ENCODE peak calls at places on chromosomes 12 and 14, in nine cellular contexts. One of them, this sample, is unnamed.

GRCh38 chr14:91613459-91614145 is 103.5 kb upstream of the PPP4R3A start:
- DNase-seq in uterus: no peak
- DNase-seq in PC-3: no peak
- DNase-seq in naive thymus-derived CD4-positive, alpha-beta T cell: no peak
- DNase-seq in right lobe of liver: no peak
- DNase-seq in CD8-positive, alpha-beta T cell: no peak
- DNase-seq in IMR-90: no peak
- DNase-seq in tibial artery: no peak
- DNase-seq in left ventricle myocardium inferior: no peak
- DNase-seq in this sample: no peak

GRCh38 chr14:91373591-91374245 is 43.9 kb downstream of the CCDC88C start:
- DNase-seq in uterus: no peak
- DNase-seq in PC-3: peak; percentile 38
- DNase-seq in naive thymus-derived CD4-positive, alpha-beta T cell: no peak
- DNase-seq in right lobe of liver: no peak
- DNase-seq in CD8-positive, alpha-beta T cell: peak; percentile 71
- DNase-seq in IMR-90: no peak
- DNase-seq in tibial artery: no peak
- DNase-seq in left ventricle myocardium inferior: no peak
- DNase-seq in this sample: no peak

GRCh38 chr14:61347771-61348443 is 26.5 kb downstream of the PRKCH start:
- DNase-seq in uterus: no peak
- DNase-seq in PC-3: no peak
- DNase-seq in naive thymus-derived CD4-positive, alpha-beta T cell: no peak
- DNase-seq in right lobe of liver: no peak
- DNase-seq in CD8-positive, alpha-beta T cell: no peak
- DNase-seq in IMR-90: no peak
- DNase-seq in tibial artery: no peak
- DNase-seq in left ventricle myocardium inferior: no peak
- DNase-seq in this sample: no peak

GRCh38 chr14:57970175-57970574 is 104.3 kb upstream of the SLC35F4 start:
- DNase-seq in uterus: no peak
- DNase-seq in PC-3: no peak
- DNase-seq in naive thymus-derived CD4-positive, alpha-beta T cell: no peak
- DNase-seq in right lobe of liver: no peak
- DNase-seq in CD8-positive, alpha-beta T cell: no peak
- DNase-seq in IMR-90: no peak
- DNase-seq in tibial artery: no peak
- DNase-seq in left ventricle myocardium inferior: no peak
- DNase-seq in this sample: no peak

GRCh38 chr12:7376196-7376595 is 67.8 kb downstream of the CD163L1 start:
- DNase-seq in uterus: no peak
- DNase-seq in PC-3: peak; percentile 17
- DNase-seq in naive thymus-derived CD4-positive, alpha-beta T cell: no peak
- DNase-seq in right lobe of liver: no peak
- DNase-seq in CD8-positive, alpha-beta T cell: no peak
- DNase-seq in IMR-90: peak; percentile 72
- DNase-seq in tibial artery: no peak
- DNase-seq in left ventricle myocardium inferior: no peak
- DNase-seq in this sample: no peak

GRCh38 chr12:57452181-57452936 is 2.7 kb upstream of the INHBE start:
- DNase-seq in uterus: no peak
- DNase-seq in PC-3: peak; percentile 64
- DNase-seq in naive thymus-derived CD4-positive, alpha-beta T cell: no peak
- DNase-seq in right lobe of liver: peak; percentile 56
- DNase-seq in CD8-positive, alpha-beta T cell: no peak
- DNase-seq in IMR-90: peak; percentile 97
- DNase-seq in tibial artery: peak; percentile 83
- DNase-seq in left ventricle myocardium inferior: peak; percentile 38
- DNase-seq in this sample: no peak

GRCh38 chr12:131909596-131910219 is 15.3 kb downstream of the ULK1 start:
- DNase-seq in uterus: no peak
- DNase-seq in PC-3: no peak
- DNase-seq in naive thymus-derived CD4-positive, alpha-beta T cell: no peak
- DNase-seq in right lobe of liver: no peak
- DNase-seq in CD8-positive, alpha-beta T cell: no peak
- DNase-seq in IMR-90: no peak
- DNase-seq in tibial artery: peak; percentile 62
- DNase-seq in left ventricle myocardium inferior: no peak
- DNase-seq in this sample: no peak

GRCh38 chr12:113086249-113087164 is 30.0 kb downstream of the DTX1 start:
- DNase-seq in uterus: no peak
- DNase-seq in PC-3: no peak
- DNase-seq in naive thymus-derived CD4-positive, alpha-beta T cell: no peak
- DNase-seq in right lobe of liver: no peak
- DNase-seq in CD8-positive, alpha-beta T cell: peak; percentile 38
- DNase-seq in IMR-90: no peak
- DNase-seq in tibial artery: no peak
- DNase-seq in left ventricle myocardium inferior: no peak
- DNase-seq in this sample: no peak

GRCh38 chr12:40325349-40325960 is 100.7 kb downstream of the LRRK2 start:
- DNase-seq in uterus: no peak
- DNase-seq in PC-3: peak; percentile 58
- DNase-seq in naive thymus-derived CD4-positive, alpha-beta T cell: no peak
- DNase-seq in right lobe of liver: no peak
- DNase-seq in CD8-positive, alpha-beta T cell: no peak
- DNase-seq in IMR-90: peak; percentile 4
- DNase-seq in tibial artery: no peak
- DNase-seq in left ventricle myocardium inferior: no peak
- DNase-seq in this sample: peak; percentile 13

GRCh38 chr14:93323597-93323992 is 9.2 kb downstream of the BTBD7 start:
- DNase-seq in uterus: no peak
- DNase-seq in PC-3: no peak
- DNase-seq in naive thymus-derived CD4-positive, alpha-beta T cell: no peak
- DNase-seq in right lobe of liver: no peak
- DNase-seq in CD8-positive, alpha-beta T cell: no peak
- DNase-seq in IMR-90: no peak
- DNase-seq in tibial artery: no peak
- DNase-seq in left ventricle myocardium inferior: no peak
- DNase-seq in this sample: no peak

GRCh38 chr12:1803736-1804135 is 16.6 kb upstream of the LRTM2 start:
- DNase-seq in uterus: peak; percentile 14
- DNase-seq in PC-3: no peak
- DNase-seq in naive thymus-derived CD4-positive, alpha-beta T cell: no peak
- DNase-seq in right lobe of liver: no peak
- DNase-seq in CD8-positive, alpha-beta T cell: no peak
- DNase-seq in IMR-90: no peak
- DNase-seq in tibial artery: no peak
- DNase-seq in left ventricle myocardium inferior: no peak
- DNase-seq in this sample: no peak

GRCh38 chr14:59905193-59905592 is 14.8 kb upstream of the LRRC9 start:
- DNase-seq in uterus: no peak
- DNase-seq in PC-3: peak; percentile 46
- DNase-seq in naive thymus-derived CD4-positive, alpha-beta T cell: no peak
- DNase-seq in right lobe of liver: no peak
- DNase-seq in CD8-positive, alpha-beta T cell: no peak
- DNase-seq in IMR-90: peak; percentile 13
- DNase-seq in tibial artery: no peak
- DNase-seq in left ventricle myocardium inferior: no peak
- DNase-seq in this sample: no peak

GRCh38 chr12:6772331-6772695 is at the start of gene LAG3:
- DNase-seq in uterus: peak; percentile 58
- DNase-seq in PC-3: no peak
- DNase-seq in naive thymus-derived CD4-positive, alpha-beta T cell: no peak
- DNase-seq in right lobe of liver: no peak
- DNase-seq in CD8-positive, alpha-beta T cell: peak; percentile 51
- DNase-seq in IMR-90: no peak
- DNase-seq in tibial artery: no peak
- DNase-seq in left ventricle myocardium inferior: no peak
- DNase-seq in this sample: no peak

GRCh38 chr12:106062693-106063092 is 76.1 kb downstream of the NUAK1 start:
- DNase-seq in uterus: no peak
- DNase-seq in PC-3: peak; percentile 11
- DNase-seq in naive thymus-derived CD4-positive, alpha-beta T cell: no peak
- DNase-seq in right lobe of liver: no peak
- DNase-seq in CD8-positive, alpha-beta T cell: no peak
- DNase-seq in IMR-90: no peak
- DNase-seq in tibial artery: no peak
- DNase-seq in left ventricle myocardium inferior: no peak
- DNase-seq in this sample: no peak

GRCh38 chr14:68147331-68147730 is 327.8 kb downstream of the RAD51B start:
- DNase-seq in uterus: no peak
- DNase-seq in PC-3: peak; percentile 21
- DNase-seq in naive thymus-derived CD4-positive, alpha-beta T cell: no peak
- DNase-seq in right lobe of liver: no peak
- DNase-seq in CD8-positive, alpha-beta T cell: no peak
- DNase-seq in IMR-90: no peak
- DNase-seq in tibial artery: no peak
- DNase-seq in left ventricle myocardium inferior: no peak
- DNase-seq in this sample: no peak

GRCh38 chr12:128606040-128606439 is 217.7 kb downstream of the SLC15A4 start:
- DNase-seq in uterus: no peak
- DNase-seq in PC-3: no peak
- DNase-seq in naive thymus-derived CD4-positive, alpha-beta T cell: no peak
- DNase-seq in right lobe of liver: no peak
- DNase-seq in CD8-positive, alpha-beta T cell: no peak
- DNase-seq in IMR-90: no peak
- DNase-seq in tibial artery: no peak
- DNase-seq in left ventricle myocardium inferior: no peak
- DNase-seq in this sample: no peak

GRCh38 chr14:90487031-90487430 is 90.2 kb downstream of the CALM1 start:
- DNase-seq in uterus: no peak
- DNase-seq in PC-3: no peak
- DNase-seq in naive thymus-derived CD4-positive, alpha-beta T cell: no peak
- DNase-seq in right lobe of liver: no peak
- DNase-seq in CD8-positive, alpha-beta T cell: no peak
- DNase-seq in IMR-90: no peak
- DNase-seq in tibial artery: peak; percentile 55
- DNase-seq in left ventricle myocardium inferior: peak; percentile 31
- DNase-seq in this sample: no peak

GRCh38 chr14:35400707-35401421 is 3.7 kb downstream of the NFKBIA start:
- DNase-seq in uterus: no peak
- DNase-seq in PC-3: no peak
- DNase-seq in naive thymus-derived CD4-positive, alpha-beta T cell: peak; percentile 41
- DNase-seq in right lobe of liver: peak; percentile 47
- DNase-seq in CD8-positive, alpha-beta T cell: peak; percentile 51
- DNase-seq in IMR-90: no peak
- DNase-seq in tibial artery: no peak
- DNase-seq in left ventricle myocardium inferior: no peak
- DNase-seq in this sample: no peak

GRCh38 chr12:118608770-118609344 is 232.5 kb downstream of the SUDS3 start:
- DNase-seq in uterus: no peak
- DNase-seq in PC-3: no peak
- DNase-seq in naive thymus-derived CD4-positive, alpha-beta T cell: no peak
- DNase-seq in right lobe of liver: no peak
- DNase-seq in CD8-positive, alpha-beta T cell: no peak
- DNase-seq in IMR-90: no peak
- DNase-seq in tibial artery: no peak
- DNase-seq in left ventricle myocardium inferior: no peak
- DNase-seq in this sample: no peak

GRCh38 chr12:62736596-62736995 is 198.4 kb downstream of the PPM1H start:
- DNase-seq in uterus: no peak
- DNase-seq in PC-3: peak; percentile 49
- DNase-seq in naive thymus-derived CD4-positive, alpha-beta T cell: no peak
- DNase-seq in right lobe of liver: no peak
- DNase-seq in CD8-positive, alpha-beta T cell: no peak
- DNase-seq in IMR-90: no peak
- DNase-seq in tibial artery: no peak
- DNase-seq in left ventricle myocardium inferior: no peak
- DNase-seq in this sample: no peak
- H3K9me3 ChIP-seq in uterus: no peaks in the 10 kb centered on the region
- H3K9me3 ChIP-seq in PC-3: no peaks in the 10 kb centered on the region
- H3K9me3 ChIP-seq in naive thymus-derived CD4-positive, alpha-beta T cell: no peaks in the 10 kb centered on the region
- H3K9me3 ChIP-seq in right lobe of liver: no peaks in the 10 kb centered on the region
- H3K9me3 ChIP-seq in CD8-positive, alpha-beta T cell: no peaks in the 10 kb centered on the region
- H3K9me3 ChIP-seq in IMR-90: no peaks in the 10 kb centered on the region
- H3K9me3 ChIP-seq in tibial artery: no peaks in the 10 kb centered on the region
- H3K9me3 ChIP-seq in left ventricle myocardium inferior: no peaks in the 10 kb centered on the region
- H3K9me3 ChIP-seq in this sample: no peaks in the 10 kb centered on the region

GRCh38 chr12:52496590-52497071 is 3.6 kb upstream of the KRT6A start:
- DNase-seq in uterus: peak; percentile 44
- DNase-seq in PC-3: peak; percentile 82
- DNase-seq in naive thymus-derived CD4-positive, alpha-beta T cell: no peak
- DNase-seq in right lobe of liver: no peak
- DNase-seq in CD8-positive, alpha-beta T cell: no peak
- DNase-seq in IMR-90: peak; percentile 40
- DNase-seq in tibial artery: no peak
- DNase-seq in left ventricle myocardium inferior: no peak
- DNase-seq in this sample: no peak
- H3K27ac ChIP-seq in uterus: peak overlapping the region; percentile 46
- H3K27ac ChIP-seq in PC-3: peak overlapping the region; percentile 86
- H3K27ac ChIP-seq in naive thymus-derived CD4-positive, alpha-beta T cell: no peak overlapping the region
- H3K27ac ChIP-seq in right lobe of liver: no peak overlapping the region
- H3K27ac ChIP-seq in CD8-positive, alpha-beta T cell: no peak overlapping the region
- H3K27ac ChIP-seq in IMR-90: no peak overlapping the region
- H3K27ac ChIP-seq in tibial artery: no peak overlapping the region
- H3K27ac ChIP-seq in left ventricle myocardium inferior: peak overlapping the region; percentile 48
- H3K27ac ChIP-seq in this sample: no peak overlapping the region

GRCh38 chr12:126191037-126191891 is 1126.0 kb downstream of the AACS start:
- DNase-seq in uterus: no peak
- DNase-seq in PC-3: no peak
- DNase-seq in naive thymus-derived CD4-positive, alpha-beta T cell: no peak
- DNase-seq in right lobe of liver: peak; percentile 24
- DNase-seq in CD8-positive, alpha-beta T cell: no peak
- DNase-seq in IMR-90: no peak
- DNase-seq in tibial artery: no peak
- DNase-seq in left ventricle myocardium inferior: no peak
- DNase-seq in this sample: peak; percentile 25
- H3K9me3 ChIP-seq in uterus: no peaks in the 10 kb centered on the region
- H3K9me3 ChIP-seq in PC-3: peaks cover 6% of the 10 kb centered on the region
- H3K9me3 ChIP-seq in naive thymus-derived CD4-positive, alpha-beta T cell: no peaks in the 10 kb centered on the region
- H3K9me3 ChIP-seq in right lobe of liver: no peaks in the 10 kb centered on the region
- H3K9me3 ChIP-seq in CD8-positive, alpha-beta T cell: no peaks in the 10 kb centered on the region
- H3K9me3 ChIP-seq in IMR-90: peaks cover 31% of the 10 kb centered on the region
- H3K9me3 ChIP-seq in tibial artery: no peaks in the 10 kb centered on the region
- H3K9me3 ChIP-seq in left ventricle myocardium inferior: no peaks in the 10 kb centered on the region
- H3K9me3 ChIP-seq in this sample: no peaks in the 10 kb centered on the region

GRCh38 chr12:49503674-49504180 is 35.1 kb upstream of the KCNH3 start:
- DNase-seq in uterus: no peak
- DNase-seq in PC-3: peak; percentile 95
- DNase-seq in naive thymus-derived CD4-positive, alpha-beta T cell: no peak
- DNase-seq in right lobe of liver: no peak
- DNase-seq in CD8-positive, alpha-beta T cell: no peak
- DNase-seq in IMR-90: peak; percentile 81
- DNase-seq in tibial artery: no peak
- DNase-seq in left ventricle myocardium inferior: no peak
- DNase-seq in this sample: no peak
- H3K27ac ChIP-seq in uterus: no peak overlapping the region
- H3K27ac ChIP-seq in PC-3: peak overlapping the region; percentile 78
- H3K27ac ChIP-seq in naive thymus-derived CD4-positive, alpha-beta T cell: no peak overlapping the region
- H3K27ac ChIP-seq in right lobe of liver: no peak overlapping the region
- H3K27ac ChIP-seq in CD8-positive, alpha-beta T cell: no peak overlapping the region
- H3K27ac ChIP-seq in IMR-90: no peak overlapping the region
- H3K27ac ChIP-seq in tibial artery: no peak overlapping the region
- H3K27ac ChIP-seq in left ventricle myocardium inferior: no peak overlapping the region
- H3K27ac ChIP-seq in this sample: no peak overlapping the region

GRCh38 chr12:108989381-108989780 is 31.5 kb downstream of the SVOP start:
- DNase-seq in uterus: no peak
- DNase-seq in PC-3: no peak
- DNase-seq in naive thymus-derived CD4-positive, alpha-beta T cell: no peak
- DNase-seq in right lobe of liver: no peak
- DNase-seq in CD8-positive, alpha-beta T cell: no peak
- DNase-seq in IMR-90: no peak
- DNase-seq in tibial artery: no peak
- DNase-seq in left ventricle myocardium inferior: no peak
- DNase-seq in this sample: no peak
- H3K9me3 ChIP-seq in uterus: no peaks in the 10 kb centered on the region
- H3K9me3 ChIP-seq in PC-3: no peaks in the 10 kb centered on the region
- H3K9me3 ChIP-seq in naive thymus-derived CD4-positive, alpha-beta T cell: no peaks in the 10 kb centered on the region
- H3K9me3 ChIP-seq in right lobe of liver: no peaks in the 10 kb centered on the region
- H3K9me3 ChIP-seq in CD8-positive, alpha-beta T cell: no peaks in the 10 kb centered on the region
- H3K9me3 ChIP-seq in IMR-90: no peaks in the 10 kb centered on the region
- H3K9me3 ChIP-seq in tibial artery: no peaks in the 10 kb centered on the region
- H3K9me3 ChIP-seq in left ventricle myocardium inferior: no peaks in the 10 kb centered on the region
- H3K9me3 ChIP-seq in this sample: no peaks in the 10 kb centered on the region

GRCh38 chr14:101474563-101475467 is 86.5 kb upstream of the DIO3 start:
- DNase-seq in uterus: peak; percentile 15
- DNase-seq in PC-3: no peak
- DNase-seq in naive thymus-derived CD4-positive, alpha-beta T cell: no peak
- DNase-seq in right lobe of liver: no peak
- DNase-seq in CD8-positive, alpha-beta T cell: no peak
- DNase-seq in IMR-90: no peak
- DNase-seq in tibial artery: peak; percentile 54
- DNase-seq in left ventricle myocardium inferior: no peak
- DNase-seq in this sample: no peak
- H3K27ac ChIP-seq in uterus: peak overlapping the region; percentile 87
- H3K27ac ChIP-seq in PC-3: peak overlapping the region; percentile 99
- H3K27ac ChIP-seq in naive thymus-derived CD4-positive, alpha-beta T cell: no peak overlapping the region
- H3K27ac ChIP-seq in right lobe of liver: no peak overlapping the region
- H3K27ac ChIP-seq in CD8-positive, alpha-beta T cell: no peak overlapping the region
- H3K27ac ChIP-seq in IMR-90: peak overlapping the region; percentile 21
- H3K27ac ChIP-seq in tibial artery: peak overlapping the region; percentile 15
- H3K27ac ChIP-seq in left ventricle myocardium inferior: no peak overlapping the region
- H3K27ac ChIP-seq in this sample: no peak overlapping the region